ENCODE peak calls at places on chromosomes 7 and 10, in nine cellular contexts. One of them, this sample, is unnamed.

GRCh38 chr7:22278660-22279059 is 78.3 kb downstream of the RAPGEF5 start:
- DNase-seq in SK-MEL-5: no peak
- DNase-seq in ELR: no peak
- DNase-seq in SK-N-SH: no peak
- DNase-seq in nephron progenitor cell: no peak
- DNase-seq in COR-L47: no peak
- DNase-seq in occipital lobe: no peak
- DNase-seq in cardiac muscle cell: no peak
- DNase-seq in GM04504: no peak
- DNase-seq in this sample: no peak

GRCh38 chr7:104795616-104796398 is 218.2 kb upstream of the KMT2E start:
- DNase-seq in nephron progenitor cell: no peak
- DNase-seq in cardiac muscle cell: no peak
- DNase-seq in SK-MEL-5: peak
- DNase-seq in ELR: peak
- DNase-seq in COR-L47: no peak
- DNase-seq in SK-N-SH: no peak
- DNase-seq in GM04504: no peak
- DNase-seq in occipital lobe: no peak
- DNase-seq in this sample: no peak

GRCh38 chr10:125331056-125331455 is 170.7 kb upstream of the CTBP2 start:
- DNase-seq in GM04504: no peak
- DNase-seq in nephron progenitor cell: no peak
- DNase-seq in ELR: no peak
- DNase-seq in SK-N-SH: no peak
- DNase-seq in cardiac muscle cell: no peak
- DNase-seq in COR-L47: no peak
- DNase-seq in SK-MEL-5: no peak
- DNase-seq in occipital lobe: no peak
- DNase-seq in this sample: no peak

GRCh38 chr10:125035588-125036298 is 93.8 kb downstream of the ZRANB1 start:
- DNase-seq in COR-L47: no peak
- DNase-seq in nephron progenitor cell: no peak
- DNase-seq in ELR: no peak
- DNase-seq in SK-N-SH: peak
- DNase-seq in GM04504: no peak
- DNase-seq in cardiac muscle cell: no peak
- DNase-seq in SK-MEL-5: no peak
- DNase-seq in occipital lobe: no peak
- DNase-seq in this sample: no peak

GRCh38 chr10:32851301-32851700 is 106.7 kb downstream of the ITGB1 start:
- DNase-seq in SK-MEL-5: no peak
- DNase-seq in cardiac muscle cell: peak
- DNase-seq in GM04504: no peak
- DNase-seq in ELR: no peak
- DNase-seq in COR-L47: no peak
- DNase-seq in nephron progenitor cell: no peak
- DNase-seq in SK-N-SH: no peak
- DNase-seq in occipital lobe: no peak
- DNase-seq in this sample: no peak

GRCh38 chr7:26508481-26508880 is 216.8 kb downstream of the SNX10 start:
- DNase-seq in ELR: no peak
- DNase-seq in SK-N-SH: no peak
- DNase-seq in cardiac muscle cell: no peak
- DNase-seq in occipital lobe: no peak
- DNase-seq in GM04504: no peak
- DNase-seq in COR-L47: peak
- DNase-seq in SK-MEL-5: no peak
- DNase-seq in nephron progenitor cell: no peak
- DNase-seq in this sample: no peak

GRCh38 chr10:103752680-103753248 is 102.6 kb downstream of the SH3PXD2A start:
- DNase-seq in cardiac muscle cell: no peak
- DNase-seq in SK-MEL-5: peak
- DNase-seq in occipital lobe: no peak
- DNase-seq in nephron progenitor cell: peak
- DNase-seq in SK-N-SH: no peak
- DNase-seq in COR-L47: no peak
- DNase-seq in GM04504: no peak
- DNase-seq in ELR: peak
- DNase-seq in this sample: no peak

GRCh38 chr10:59234814-59235429 is 58.5 kb downstream of the PHYHIPL start:
- DNase-seq in nephron progenitor cell: peak
- DNase-seq in GM04504: peak
- DNase-seq in SK-MEL-5: peak
- DNase-seq in cardiac muscle cell: peak
- DNase-seq in COR-L47: peak
- DNase-seq in ELR: peak
- DNase-seq in SK-N-SH: no peak
- DNase-seq in occipital lobe: no peak
- DNase-seq in this sample: peak

GRCh38 chr7:98360221-98361124 is 40.4 kb downstream of the BAIAP2L1 start:
- DNase-seq in SK-N-SH: no peak
- DNase-seq in cardiac muscle cell: no peak
- DNase-seq in SK-MEL-5: no peak
- DNase-seq in ELR: no peak
- DNase-seq in nephron progenitor cell: no peak
- DNase-seq in GM04504: no peak
- DNase-seq in occipital lobe: no peak
- DNase-seq in COR-L47: no peak
- DNase-seq in this sample: peak

GRCh38 chr7:29864668-29865067 is 58.4 kb downstream of the WIPF3 start:
- DNase-seq in COR-L47: no peak
- DNase-seq in GM04504: no peak
- DNase-seq in SK-MEL-5: no peak
- DNase-seq in ELR: no peak
- DNase-seq in cardiac muscle cell: peak
- DNase-seq in occipital lobe: no peak
- DNase-seq in nephron progenitor cell: no peak
- DNase-seq in SK-N-SH: no peak
- DNase-seq in this sample: no peak

GRCh38 chr7:138538996-138539644 is 79.1 kb downstream of the TRIM24 start:
- DNase-seq in occipital lobe: no peak
- DNase-seq in ELR: no peak
- DNase-seq in nephron progenitor cell: no peak
- DNase-seq in SK-N-SH: no peak
- DNase-seq in COR-L47: no peak
- DNase-seq in SK-MEL-5: no peak
- DNase-seq in GM04504: no peak
- DNase-seq in cardiac muscle cell: no peak
- DNase-seq in this sample: no peak

GRCh38 chr10:45179716-45180115 is 135.7 kb downstream of the OR13A1 start:
- DNase-seq in SK-MEL-5: no peak
- DNase-seq in COR-L47: no peak
- DNase-seq in nephron progenitor cell: no peak
- DNase-seq in SK-N-SH: peak
- DNase-seq in GM04504: no peak
- DNase-seq in ELR: no peak
- DNase-seq in occipital lobe: no peak
- DNase-seq in cardiac muscle cell: peak
- DNase-seq in this sample: no peak

GRCh38 chr7:20260219-20260618 is 43.0 kb upstream of the MACC1 start:
- DNase-seq in ELR: no peak
- DNase-seq in COR-L47: no peak
- DNase-seq in SK-MEL-5: no peak
- DNase-seq in GM04504: peak
- DNase-seq in cardiac muscle cell: peak
- DNase-seq in nephron progenitor cell: no peak
- DNase-seq in occipital lobe: no peak
- DNase-seq in SK-N-SH: no peak
- DNase-seq in this sample: no peak

GRCh38 chr10:43964486-43964885 is 315.8 kb upstream of the ZNF32 start:
- DNase-seq in SK-MEL-5: no peak
- DNase-seq in SK-N-SH: no peak
- DNase-seq in GM04504: no peak
- DNase-seq in occipital lobe: no peak
- DNase-seq in ELR: no peak
- DNase-seq in cardiac muscle cell: no peak
- DNase-seq in nephron progenitor cell: no peak
- DNase-seq in COR-L47: no peak
- DNase-seq in this sample: no peak

GRCh38 chr7:148503900-148504487 is 86.6 kb upstream of the C7orf33 start:
- DNase-seq in nephron progenitor cell: no peak
- DNase-seq in GM04504: peak
- DNase-seq in cardiac muscle cell: peak
- DNase-seq in SK-MEL-5: peak
- DNase-seq in COR-L47: no peak
- DNase-seq in SK-N-SH: peak
- DNase-seq in occipital lobe: no peak
- DNase-seq in ELR: peak
- DNase-seq in this sample: no peak

GRCh38 chr10:27454837-27455236 is 49.3 kb upstream of the RAB18 start:
- DNase-seq in occipital lobe: no peak
- DNase-seq in GM04504: no peak
- DNase-seq in SK-N-SH: no peak
- DNase-seq in COR-L47: no peak
- DNase-seq in ELR: no peak
- DNase-seq in nephron progenitor cell: no peak
- DNase-seq in SK-MEL-5: no peak
- DNase-seq in cardiac muscle cell: no peak
- DNase-seq in this sample: no peak

GRCh38 chr10:87761892-87762291 is 56.1 kb downstream of the ATAD1 start:
- DNase-seq in ELR: peak
- DNase-seq in SK-N-SH: no peak
- DNase-seq in GM04504: peak
- DNase-seq in cardiac muscle cell: peak
- DNase-seq in nephron progenitor cell: no peak
- DNase-seq in occipital lobe: no peak
- DNase-seq in SK-MEL-5: peak
- DNase-seq in COR-L47: no peak
- DNase-seq in this sample: no peak

GRCh38 chr10:12782537-12782936 is 219.0 kb downstream of the CCDC3 start:
- DNase-seq in COR-L47: no peak
- DNase-seq in ELR: peak
- DNase-seq in nephron progenitor cell: peak
- DNase-seq in GM04504: no peak
- DNase-seq in SK-MEL-5: peak
- DNase-seq in occipital lobe: no peak
- DNase-seq in SK-N-SH: peak
- DNase-seq in cardiac muscle cell: peak
- DNase-seq in this sample: peak

GRCh38 chr10:4086041-4086886 is 301.3 kb upstream of the KLF6 start:
- DNase-seq in ELR: no peak
- DNase-seq in occipital lobe: no peak
- DNase-seq in cardiac muscle cell: peak
- DNase-seq in nephron progenitor cell: no peak
- DNase-seq in COR-L47: no peak
- DNase-seq in GM04504: no peak
- DNase-seq in SK-MEL-5: no peak
- DNase-seq in SK-N-SH: no peak
- DNase-seq in this sample: no peak

GRCh38 chr10:45657033-45657926 is 15.3 kb downstream of the ZFAND4 start:
- DNase-seq in GM04504: no peak
- DNase-seq in nephron progenitor cell: no peak
- DNase-seq in COR-L47: no peak
- DNase-seq in SK-MEL-5: no peak
- DNase-seq in occipital lobe: no peak
- DNase-seq in cardiac muscle cell: no peak
- DNase-seq in SK-N-SH: no peak
- DNase-seq in ELR: no peak
- DNase-seq in this sample: no peak